ENCODE peak calls at places on chromosomes 12 and 14, in eight cellular contexts. I, P, C, U, Y, F, V and E are unnamed samples.

GRCh38 chr14:22118894-22119477 is 445.4 kb upstream of the OR4E1 start:
- DNase-seq in I (no peak), P (no peak), C (no peak), U (no peak), Y (no peak), F (no peak), V (no peak), E (no peak)

GRCh38 chr12:130876758-130877157 is 4.9 kb downstream of the RAN start:
- DNase-seq in I (no peak), P (no peak), C (no peak), U (no peak), Y (no peak), F (no peak), V (no peak), E (no peak)

GRCh38 chr12:109218996-109219395 is 90.1 kb downstream of the FOXN4 start:
- DNase-seq in I (no peak), P (no peak), C (no peak), U (no peak), Y (no peak), F (no peak), V (no peak), E (no peak)

GRCh38 chr14:39988939-39989338 is 556.7 kb upstream of the FBXO33 start:
- DNase-seq in I (no peak), P (no peak), C (no peak), U (no peak), Y (no peak), F (no peak), V (no peak), E (no peak)

GRCh38 chr12:47361389-47362031 is 281.8 kb upstream of the AMIGO2 start:
- DNase-seq in I (peak; percentile 14), P (peak; percentile 40), C (peak; percentile 41), U (peak; percentile 6), Y (peak; percentile 7), F (no peak), V (peak; percentile 3), E (no peak)

GRCh38 chr12:79360936-79361335 is 329.8 kb downstream of the PAWR start:
- DNase-seq in I (no peak), P (no peak), C (no peak), U (no peak), Y (no peak), F (no peak), V (no peak), E (no peak)

GRCh38 chr14:50344116-50344775 is 32.1 kb downstream of the DMAC2L start:
- DNase-seq in I (no peak), P (no peak), C (peak; percentile 50), U (peak; percentile 22), Y (no peak), F (no peak), V (no peak), E (no peak)

GRCh38 chr12:16636435-16637055 is 30.6 kb upstream of the LMO3 start:
- DNase-seq in I (no peak), P (no peak), C (no peak), U (no peak), Y (no peak), F (no peak), V (no peak), E (no peak)

GRCh38 chr14:81476816-81477215 is 56.8 kb downstream of the SEL1L start:
- DNase-seq in I (no peak), P (no peak), C (no peak), U (no peak), Y (no peak), F (no peak), V (no peak), E (no peak)

GRCh38 chr14:73723799-73724621 is 9.8 kb upstream of the PNMA1 start:
- DNase-seq in I (no peak), P (peak; percentile 73), C (no peak), U (no peak), Y (no peak), F (no peak), V (peak; percentile 48), E (no peak)

GRCh38 chr14:95520346-95520745 is 3.9 kb upstream of the SYNE3 start:
- DNase-seq in I (no peak), P (no peak), C (no peak), U (no peak), Y (no peak), F (no peak), V (no peak), E (peak; percentile 87)

GRCh38 chr12:524167-524951 is 64.6 kb downstream of the B4GALNT3 start:
- DNase-seq in I (no peak), P (no peak), C (no peak), U (no peak), Y (no peak), F (no peak), V (no peak), E (no peak)

GRCh38 chr12:57430117-57430930 is 519 bp downstream of the R3HDM2 start:
- DNase-seq in I (peak; percentile 32), P (peak; percentile 69), C (peak; percentile 32), U (no peak), Y (peak; percentile 15), F (no peak), V (peak; percentile 97), E (peak; percentile 51)

GRCh38 chr12:104306943-104307654 is 3.6 kb downstream of the EID3 start:
- DNase-seq in I (no peak), P (no peak), C (no peak), U (no peak), Y (no peak), F (no peak), V (no peak), E (no peak)